ENCODE peak calls at places on chromosome 18, in five cellular contexts. One of them, this sample, is unnamed.

GRCh38 chr18:3665780-3666525 is 216.0 kb downstream of the TGIF1 start:
- DNase-seq in activated CD8-positive, alpha-beta memory T cell treated with anti-CD3 and anti-CD28 coated beads, Interleukin-2, amount 50 U/mL, for 48 hours: peak; percentile 82
- DNase-seq in NCI-H1105: peak; percentile 49
- DNase-seq in MCF 10A: peak; percentile 91
- DNase-seq in sigmoid colon: peak; percentile 91
- DNase-seq in this sample: peak; percentile 91

GRCh38 chr18:75209129-75209951 is at the start of gene PTGR3:
- DNase-seq in activated CD8-positive, alpha-beta memory T cell treated with anti-CD3 and anti-CD28 coated beads, Interleukin-2, amount 50 U/mL, for 48 hours: peak; percentile 85
- DNase-seq in NCI-H1105: peak; percentile 80
- DNase-seq in MCF 10A: peak; percentile 90
- DNase-seq in sigmoid colon: peak; percentile 94
- DNase-seq in this sample: peak; percentile 79

GRCh38 chr18:11147962-11148654 is 1.3 kb downstream of the PIEZO2 start:
- DNase-seq in activated CD8-positive, alpha-beta memory T cell treated with anti-CD3 and anti-CD28 coated beads, Interleukin-2, amount 50 U/mL, for 48 hours: no peak
- DNase-seq in NCI-H1105: no peak
- DNase-seq in MCF 10A: no peak
- DNase-seq in sigmoid colon: no peak
- DNase-seq in this sample: no peak

GRCh38 chr18:47968721-47969120 is 38.3 kb upstream of the SMAD2 start:
- DNase-seq in activated CD8-positive, alpha-beta memory T cell treated with anti-CD3 and anti-CD28 coated beads, Interleukin-2, amount 50 U/mL, for 48 hours: no peak
- DNase-seq in NCI-H1105: no peak
- DNase-seq in MCF 10A: no peak
- DNase-seq in sigmoid colon: no peak
- DNase-seq in this sample: no peak

GRCh38 chr18:59265246-59266018 is 7.8 kb downstream of the RAX start:
- DNase-seq in activated CD8-positive, alpha-beta memory T cell treated with anti-CD3 and anti-CD28 coated beads, Interleukin-2, amount 50 U/mL, for 48 hours: peak; percentile 71
- DNase-seq in NCI-H1105: no peak
- DNase-seq in MCF 10A: no peak
- DNase-seq in sigmoid colon: no peak
- DNase-seq in this sample: no peak

GRCh38 chr18:50527636-50528307 is 32.1 kb upstream of the MAPK4 start:
- DNase-seq in activated CD8-positive, alpha-beta memory T cell treated with anti-CD3 and anti-CD28 coated beads, Interleukin-2, amount 50 U/mL, for 48 hours: no peak
- DNase-seq in NCI-H1105: no peak
- DNase-seq in MCF 10A: no peak
- DNase-seq in sigmoid colon: no peak
- DNase-seq in this sample: no peak

GRCh38 chr18:28884304-28884703 is 707.4 kb upstream of the CDH2 start:
- DNase-seq in activated CD8-positive, alpha-beta memory T cell treated with anti-CD3 and anti-CD28 coated beads, Interleukin-2, amount 50 U/mL, for 48 hours: no peak
- DNase-seq in NCI-H1105: no peak
- DNase-seq in MCF 10A: peak; percentile 3
- DNase-seq in sigmoid colon: no peak
- DNase-seq in this sample: no peak

GRCh38 chr18:75111673-75112485 is 97.1 kb downstream of the PTGR3 start:
- DNase-seq in activated CD8-positive, alpha-beta memory T cell treated with anti-CD3 and anti-CD28 coated beads, Interleukin-2, amount 50 U/mL, for 48 hours: peak; percentile 12
- DNase-seq in NCI-H1105: peak; percentile 7
- DNase-seq in MCF 10A: peak; percentile 19
- DNase-seq in sigmoid colon: no peak
- DNase-seq in this sample: no peak

GRCh38 chr18:11518788-11519685 is 90.4 kb upstream of the SLC35G4 start:
- DNase-seq in activated CD8-positive, alpha-beta memory T cell treated with anti-CD3 and anti-CD28 coated beads, Interleukin-2, amount 50 U/mL, for 48 hours: peak; percentile 68
- DNase-seq in NCI-H1105: peak; percentile 69
- DNase-seq in MCF 10A: peak; percentile 67
- DNase-seq in sigmoid colon: no peak
- DNase-seq in this sample: peak; percentile 67

GRCh38 chr18:7224198-7224597 is 6.7 kb upstream of the LRRC30 start:
- DNase-seq in activated CD8-positive, alpha-beta memory T cell treated with anti-CD3 and anti-CD28 coated beads, Interleukin-2, amount 50 U/mL, for 48 hours: no peak
- DNase-seq in NCI-H1105: no peak
- DNase-seq in MCF 10A: no peak
- DNase-seq in sigmoid colon: no peak
- DNase-seq in this sample: no peak

GRCh38 chr18:13800505-13801259 is 23.3 kb upstream of the MC5R start:
- DNase-seq in activated CD8-positive, alpha-beta memory T cell treated with anti-CD3 and anti-CD28 coated beads, Interleukin-2, amount 50 U/mL, for 48 hours: peak; percentile 75
- DNase-seq in NCI-H1105: peak; percentile 54
- DNase-seq in MCF 10A: peak; percentile 52
- DNase-seq in sigmoid colon: peak; percentile 71
- DNase-seq in this sample: peak; percentile 84

GRCh38 chr18:48728204-48728833 is 189.5 kb downstream of the CTIF start:
- DNase-seq in activated CD8-positive, alpha-beta memory T cell treated with anti-CD3 and anti-CD28 coated beads, Interleukin-2, amount 50 U/mL, for 48 hours: no peak
- DNase-seq in NCI-H1105: no peak
- DNase-seq in MCF 10A: peak; percentile 84
- DNase-seq in sigmoid colon: no peak
- DNase-seq in this sample: no peak

GRCh38 chr18:62585274-62586147 is 62.7 kb downstream of the ZCCHC2 start:
- DNase-seq in activated CD8-positive, alpha-beta memory T cell treated with anti-CD3 and anti-CD28 coated beads, Interleukin-2, amount 50 U/mL, for 48 hours: peak; percentile 75
- DNase-seq in NCI-H1105: no peak
- DNase-seq in MCF 10A: no peak
- DNase-seq in sigmoid colon: no peak
- DNase-seq in this sample: no peak

GRCh38 chr18:36655894-36656293 is 172.9 kb downstream of the TPGS2 start:
- DNase-seq in activated CD8-positive, alpha-beta memory T cell treated with anti-CD3 and anti-CD28 coated beads, Interleukin-2, amount 50 U/mL, for 48 hours: no peak
- DNase-seq in NCI-H1105: no peak
- DNase-seq in MCF 10A: no peak
- DNase-seq in sigmoid colon: no peak
- DNase-seq in this sample: no peak

GRCh38 chr18:21458788-21459187 is 141.7 kb downstream of the ESCO1 start:
- DNase-seq in activated CD8-positive, alpha-beta memory T cell treated with anti-CD3 and anti-CD28 coated beads, Interleukin-2, amount 50 U/mL, for 48 hours: no peak
- DNase-seq in NCI-H1105: no peak
- DNase-seq in MCF 10A: no peak
- DNase-seq in sigmoid colon: no peak
- DNase-seq in this sample: no peak

GRCh38 chr18:34280653-34281052 is 55.9 kb upstream of the NOL4 start:
- DNase-seq in activated CD8-positive, alpha-beta memory T cell treated with anti-CD3 and anti-CD28 coated beads, Interleukin-2, amount 50 U/mL, for 48 hours: no peak
- DNase-seq in NCI-H1105: no peak
- DNase-seq in MCF 10A: no peak
- DNase-seq in sigmoid colon: no peak
- DNase-seq in this sample: no peak

GRCh38 chr18:51430538-51430937 is 233.1 kb upstream of the MEX3C start:
- DNase-seq in activated CD8-positive, alpha-beta memory T cell treated with anti-CD3 and anti-CD28 coated beads, Interleukin-2, amount 50 U/mL, for 48 hours: no peak
- DNase-seq in NCI-H1105: no peak
- DNase-seq in MCF 10A: no peak
- DNase-seq in sigmoid colon: no peak
- DNase-seq in this sample: no peak

GRCh38 chr18:33201509-33201926 is 239.0 kb downstream of the CCDC178 start:
- DNase-seq in activated CD8-positive, alpha-beta memory T cell treated with anti-CD3 and anti-CD28 coated beads, Interleukin-2, amount 50 U/mL, for 48 hours: no peak
- DNase-seq in NCI-H1105: no peak
- DNase-seq in MCF 10A: peak; percentile 38
- DNase-seq in sigmoid colon: no peak
- DNase-seq in this sample: no peak